ENCODE peak calls at places on chromosomes 1 and 21, in eight cellular contexts. T, V, U, D, X, P, A and I are unnamed samples.
A peak's percentile ranks its signal among the peaks of the same experiment; 100 is the strongest.

GRCh38 chr1:44433209-44433608 is 28.2 kb downstream of the RNF220 start:
- ATAC-seq in T (no peak), V (no peak), U (no peak), D (no peak), X (no peak), P (no peak), A (no peak), I (no peak)

GRCh38 chr1:6260433-6260934 is 414 bp downstream of the GPR153 start:
- ATAC-seq in T (peak; percentile 57), V (no peak), U (peak; percentile 55), D (no peak), X (peak; percentile 66), P (peak; percentile 37), A (peak; percentile 39), I (peak; percentile 15)

GRCh38 chr1:6134206-6134605 is 45.9 kb downstream of the CHD5 start:
- ATAC-seq in T (no peak), V (no peak), U (no peak), D (no peak), X (no peak), P (no peak), A (no peak), I (no peak)

GRCh38 chr1:66731462-66731861 is 20.8 kb upstream of the DYNLT5 start:
- ATAC-seq in T (peak; percentile 58), V (no peak), U (no peak), D (no peak), X (no peak), P (no peak), A (no peak), I (no peak)

GRCh38 chr1:237119091-237119490 is 77.1 kb downstream of the RYR2 start:
- ATAC-seq in T (no peak), V (peak; percentile 66), U (no peak), D (no peak), X (no peak), P (no peak), A (no peak), I (no peak)

GRCh38 chr1:193799371-193799770 is 613.0 kb upstream of the B3GALT2 start:
- ATAC-seq in T (no peak), V (no peak), U (no peak), D (no peak), X (no peak), P (no peak), A (no peak), I (no peak)

GRCh38 chr1:93575586-93576271 is 105.9 kb downstream of the BCAR3 start:
- ATAC-seq in T (no peak), V (no peak), U (no peak), D (no peak), X (no peak), P (peak; percentile 10), A (no peak), I (no peak)

GRCh38 chr1:98046031-98046641 is 125.3 kb upstream of the DPYD start:
- ATAC-seq in T (no peak), V (no peak), U (no peak), D (peak; percentile 66), X (no peak), P (peak; percentile 48), A (no peak), I (no peak)

GRCh38 chr1:47971385-47971784 is 25.8 kb downstream of the TRABD2B start:
- ATAC-seq in T (no peak), V (no peak), U (no peak), D (no peak), X (no peak), P (no peak), A (no peak), I (no peak)

GRCh38 chr1:24751833-24752232 is 6.6 kb downstream of the CLIC4 start:
- ATAC-seq in T (no peak), V (no peak), U (no peak), D (no peak), X (no peak), P (no peak), A (no peak), I (peak; percentile 36)

GRCh38 chr1:203692565-203693470 is 66.2 kb downstream of the ATP2B4 start:
- ATAC-seq in T (peak; percentile 37), V (peak; percentile 94), U (peak; percentile 50), D (no peak), X (peak; percentile 95), P (no peak), A (peak; percentile 93), I (peak; percentile 91)
- TF ChIP-seq POLR2AphosphoS5 in T (no peak), V (peak; percentile 72), U (no peak), D (no peak), X (peak; percentile 40), P (no peak), A (peak; percentile 53), I (peak; percentile 94)

DNA sequence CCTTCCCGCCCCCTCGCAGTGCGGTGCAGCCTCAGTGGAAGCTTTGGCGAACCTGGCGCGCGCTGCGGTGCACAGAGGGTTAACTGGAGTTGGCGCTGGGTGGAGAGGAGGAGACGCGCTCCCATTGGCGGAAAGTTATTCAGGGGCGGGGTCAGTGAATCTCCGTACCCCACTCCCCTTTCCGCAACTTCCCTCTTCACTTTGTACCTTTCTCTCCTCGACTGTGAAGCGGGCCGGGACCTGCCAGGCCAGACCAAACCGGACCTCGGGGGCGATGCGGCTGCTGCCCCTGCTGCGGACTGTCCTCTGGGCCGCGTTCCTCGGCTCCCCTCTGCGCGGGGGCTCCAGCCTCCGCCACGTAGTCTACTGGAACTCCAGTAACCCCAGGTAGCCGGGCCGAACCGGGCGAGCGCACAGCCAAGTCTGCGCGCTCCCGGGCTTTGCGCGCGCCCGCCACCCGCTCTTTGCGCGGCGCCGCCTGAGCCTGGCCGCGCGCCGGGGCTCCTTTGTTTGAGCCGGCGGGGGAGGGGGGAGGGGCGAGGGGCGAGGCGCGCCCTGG is at the start of gene EFNA4:
- ATAC-seq in T (peak; percentile 90), V (peak; percentile 92), U (peak; percentile 83), D (peak; percentile 84), X (peak; percentile 79), P (peak; percentile 73), A (peak; percentile 91), I (peak; percentile 88)
- H3K27ac ChIP-seq in T (peak within 1 kb of the TSS; percentile 51), V (peak within 1 kb of the TSS; percentile 82), U (peak within 1 kb of the TSS; percentile 69), D (peak within 1 kb of the TSS; percentile 92), X (peak within 1 kb of the TSS; percentile 93), P (peak within 1 kb of the TSS; percentile 88), A (peak within 1 kb of the TSS; percentile 45), I (peak within 1 kb of the TSS; percentile 85)

GRCh38 chr1:156750932-156751723 is at the start of gene HDGF:
- ATAC-seq in T (peak; percentile 7), V (no peak), U (peak; percentile 17), D (no peak), X (no peak), P (peak; percentile 5), A (no peak), I (peak; percentile 29)
- TF ChIP-seq POLR2AphosphoS5 in T (no peak), V (peak; percentile 28), U (peak; percentile 42), D (peak; percentile 40), X (peak; percentile 33), P (no peak), A (no peak), I (no peak)

GRCh38 chr1:203093754-203094410 is 8.1 kb upstream of the MYOG start:
- ATAC-seq in T (no peak), V (no peak), U (no peak), D (no peak), X (no peak), P (no peak), A (no peak), I (no peak)

GRCh38 chr1:203099121-203099520 is 13.3 kb upstream of the MYOG start:
- ATAC-seq in T (no peak), V (no peak), U (no peak), D (no peak), X (no peak), P (no peak), A (no peak), I (no peak)

GRCh38 chr1:203097001-203097400 is 11.2 kb upstream of the MYOG start:
- ATAC-seq in T (no peak), V (no peak), U (no peak), D (no peak), X (no peak), P (no peak), A (no peak), I (no peak)

GRCh38 chr1:203095061-203095690 is 9.4 kb upstream of the MYOG start:
- ATAC-seq in T (no peak), V (no peak), U (no peak), D (no peak), X (no peak), P (no peak), A (no peak), I (no peak)

DNA sequence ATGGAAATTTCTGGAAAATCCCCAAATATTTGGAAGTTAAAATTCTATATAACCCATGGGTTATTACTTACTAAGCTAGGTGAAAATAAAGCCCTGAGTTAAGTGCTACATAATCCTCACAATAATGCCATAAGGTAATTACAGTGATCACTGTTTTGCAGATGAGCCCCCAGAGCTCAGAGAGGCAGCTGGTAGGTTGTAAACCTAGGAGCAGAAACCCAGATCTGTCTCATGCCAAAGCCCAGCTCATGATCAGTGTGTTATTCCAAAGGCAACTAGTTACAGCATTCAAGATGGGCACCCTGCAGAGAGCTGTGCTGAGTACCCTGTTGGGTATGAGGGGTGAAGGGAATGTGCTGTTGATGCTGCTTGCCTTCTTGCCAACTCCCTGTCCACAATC is 10.8 kb upstream of the MYOG start:
- ATAC-seq in T (no peak), V (no peak), U (no peak), D (no peak), X (no peak), P (no peak), A (no peak), I (no peak)
- H3K27ac ChIP-seq in T (no peak overlapping the region), V (no peak overlapping the region), U (no peak overlapping the region), D (no peak overlapping the region), X (no peak overlapping the region), P (no peak overlapping the region), A (no peak overlapping the region), I (no peak overlapping the region)

GRCh38 chr21:41973427-41973831 is 19.6 kb upstream of the C2CD2 start:
- ATAC-seq in T (no peak), V (no peak), U (no peak), D (no peak), X (peak; percentile 21), P (no peak), A (no peak), I (no peak)

GRCh38 chr21:41973861-41974751 is 20.3 kb upstream of the C2CD2 start:
- ATAC-seq in T (peak; percentile 65), V (peak; percentile 41), U (peak; percentile 30), D (peak; percentile 84), X (peak; percentile 89), P (peak; percentile 82), A (peak; percentile 36), I (peak; percentile 43)

GRCh38 chr21:41975391-41976272 is 21.8 kb upstream of the C2CD2 start:
- ATAC-seq in T (no peak), V (peak; percentile 21), U (no peak), D (peak; percentile 66), X (no peak), P (peak; percentile 80), A (peak; percentile 72), I (no peak)

GRCh38 chr21:41976611-41977010 is 22.8 kb upstream of the C2CD2 start:
- ATAC-seq in T (no peak), V (no peak), U (no peak), D (no peak), X (no peak), P (no peak), A (no peak), I (no peak)

DNA sequence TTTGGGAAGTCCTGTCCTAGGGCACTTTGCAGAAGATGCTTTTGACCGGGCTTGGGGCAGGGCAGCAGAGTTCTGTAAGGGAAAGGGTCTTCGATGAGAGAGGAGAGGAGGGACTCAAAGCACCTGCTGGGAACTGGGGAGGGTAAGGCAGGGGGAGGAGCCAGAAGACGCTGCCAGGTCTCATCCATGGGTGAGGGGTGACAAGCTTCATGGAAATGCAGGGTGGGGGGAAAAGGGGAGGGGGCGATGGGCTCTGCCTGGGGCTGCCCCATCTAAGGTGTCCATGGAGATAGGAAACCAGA is 20.9 kb upstream of the C2CD2 start:
- ATAC-seq in T (no peak), V (no peak), U (no peak), D (no peak), X (no peak), P (no peak), A (no peak), I (no peak)
- TF ChIP-seq POLR2AphosphoS5 in T (no peak), V (no peak), U (no peak), D (no peak), X (no peak), P (no peak), A (no peak), I (no peak)